ENCODE peak calls at places on chromosomes 6 and 20, in eight cellular contexts. U is stomach, Z is tibial artery, M is AG04449, H is endothelial cell, F is progenitor cell of endocrine pancreas, I is fibroblast of the aortic adventitia, Q is WTC11. L is an unnamed sample.

GRCh38 chr6:4055420-4056041 is 23.4 kb downstream of the FAM217A start:
- DNase-seq in M (peak), Z (no peak), F (no peak), H (no peak), I (peak), U (peak), Q (no peak), L (no peak)

GRCh38 chr20:44400671-44401051 is 45.2 kb downstream of the HNF4A start:
- DNase-seq in Q (no peak), M (no peak), F (no peak), H (no peak), Z (no peak), I (no peak), U (no peak), L (no peak)

GRCh38 chr6:3825331-3825831 is 23.8 kb upstream of the FAM50B start:
- DNase-seq in H (peak), F (no peak), U (peak), Q (peak), I (peak), Z (peak), M (no peak), L (no peak)

GRCh38 chr20:15031546-15032351 is 694.3 kb upstream of the FLRT3 start:
- DNase-seq in Q (no peak), Z (no peak), F (no peak), H (no peak), M (no peak), I (no peak), U (no peak), L (no peak)

GRCh38 chr6:45676376-45676775 is 298.6 kb upstream of the SUPT3H start:
- DNase-seq in Q (no peak), M (no peak), H (no peak), Z (no peak), I (no peak), F (no peak), U (no peak), L (no peak)

GRCh38 chr6:97963148-97963680 is 680.2 kb upstream of the MMS22L start:
- DNase-seq in M (no peak), Q (no peak), Z (no peak), H (no peak), U (no peak), F (no peak), I (no peak), L (no peak)

GRCh38 chr20:61436674-61437279 is 184.7 kb downstream of the CDH4 start:
- DNase-seq in Z (peak), M (no peak), U (no peak), I (peak), F (peak), H (peak), Q (peak), L (no peak)

GRCh38 chr6:124613050-124613449 is 349.2 kb upstream of the RNF217 start:
- DNase-seq in F (no peak), U (no peak), H (no peak), Z (no peak), M (no peak), Q (no peak), I (no peak), L (no peak)

GRCh38 chr6:109166643-109167042 is 71.3 kb downstream of the CEP57L1 start:
- DNase-seq in U (no peak), F (no peak), H (no peak), Q (no peak), Z (no peak), M (no peak), I (no peak), L (no peak)

GRCh38 chr6:329888-330691 is 37.8 kb downstream of the DUSP22 start:
- DNase-seq in M (no peak), F (no peak), H (no peak), Z (no peak), U (no peak), I (no peak), Q (no peak), L (no peak)

GRCh38 chr20:43749734-43750294 is 23.0 kb upstream of the GTSF1L start:
- DNase-seq in M (no peak), H (peak), U (peak), Z (peak), Q (peak), F (peak), I (peak), L (peak)

GRCh38 chr6:138594749-138595148 is 95.5 kb upstream of the NHSL1 start:
- DNase-seq in U (no peak), I (no peak), Z (no peak), H (no peak), F (no peak), M (no peak), Q (no peak), L (no peak)

GRCh38 chr6:143140767-143141166 is 80.1 kb downstream of the AIG1 start:
- DNase-seq in M (no peak), U (no peak), H (no peak), Q (no peak), F (no peak), I (no peak), Z (no peak), L (no peak)

GRCh38 chr6:110646951-110647910 is 168.0 kb downstream of the CDK19 start:
- DNase-seq in U (no peak), F (no peak), H (no peak), Q (peak), I (no peak), M (no peak), Z (no peak), L (no peak)

GRCh38 chr6:138560130-138560850 is 61.0 kb upstream of the NHSL1 start:
- DNase-seq in Z (no peak), Q (no peak), U (no peak), F (no peak), M (no peak), I (no peak), H (no peak), L (no peak)

GRCh38 chr20:8223096-8223870 is 91.2 kb downstream of the PLCB1 start:
- DNase-seq in H (no peak), U (no peak), Z (no peak), F (no peak), M (peak), Q (no peak), I (peak), L (no peak)

GRCh38 chr6:45743028-45743615 is 272.5 kb downstream of the CLIC5 start:
- DNase-seq in F (no peak), Z (no peak), U (no peak), M (no peak), Q (no peak), H (no peak), I (no peak), L (no peak)

GRCh38 chr6:89348372-89348771 is 4.2 kb downstream of the UBE2J1 start:
- DNase-seq in Q (no peak), Z (no peak), I (peak), M (no peak), U (no peak), H (no peak), F (no peak), L (no peak)

GRCh38 chr6:28985396-28986164 is 19.5 kb downstream of the ZNF311 start:
- DNase-seq in F (peak), Q (peak), I (peak), H (peak), M (peak), Z (peak), U (peak), L (peak)

GRCh38 chr6:65706436-65706835 is 590 bp downstream of the EYS start:
- DNase-seq in M (no peak), Z (no peak), Q (no peak), U (no peak), H (no peak), F (no peak), I (no peak), L (no peak)

GRCh38 chr20:23058240-23058639 is 8.8 kb upstream of the THBD start:
- DNase-seq in U (no peak), H (no peak), F (no peak), Q (no peak), Z (no peak), M (no peak), I (no peak), L (no peak)
- TF ChIP-seq CTCF in U (no peak), H (no peak), F (no peak), Q (no peak), Z (no peak), M (no peak), I (no peak), L (no peak)

GRCh38 chr20:36732456-36732855 is 13.4 kb downstream of the NDRG3 start:
- DNase-seq in Q (no peak), H (no peak), M (no peak), I (no peak), F (no peak), U (no peak), Z (no peak), L (no peak)

GRCh38 chr20:36726168-36726567 is 19.7 kb downstream of the NDRG3 start:
- DNase-seq in Q (no peak), M (no peak), I (peak), H (no peak), Z (no peak), F (no peak), U (no peak), L (no peak)

DNA sequence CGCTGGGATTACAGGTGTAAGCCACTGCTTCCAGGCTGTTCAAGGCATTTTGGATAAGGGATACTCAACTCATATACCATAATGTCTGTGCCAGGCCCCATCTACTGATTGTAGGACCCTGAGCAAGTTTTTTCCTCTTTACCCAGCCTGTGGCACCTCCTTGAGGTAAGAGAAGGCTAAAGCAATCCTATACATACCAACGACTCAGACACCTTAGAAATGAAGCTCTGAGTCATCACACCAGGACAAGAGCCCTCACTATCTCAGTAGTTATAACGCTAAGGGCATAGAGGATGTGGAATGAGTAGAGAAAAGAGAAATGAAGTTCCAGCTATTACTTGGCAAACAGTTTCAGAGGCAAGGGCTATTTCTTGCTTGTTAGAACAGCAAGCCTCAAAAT is 16.9 kb downstream of the NDRG3 start:
- DNase-seq in Z (no peak), I (peak), F (no peak), H (no peak), U (no peak), M (no peak), Q (no peak), L (no peak)
- TF ChIP-seq CTCF in Z (no peak), I (no peak), F (no peak), H (no peak), U (no peak), M (no peak), Q (no peak), L (peak)

GRCh38 chr6:159084493-159085091 is 39.8 kb upstream of the TAGAP start:
- DNase-seq in H (no peak), I (peak), Q (no peak), M (peak), F (no peak), Z (no peak), U (no peak), L (no peak)

GRCh38 chr6:159082039-159082815 is 37.4 kb upstream of the TAGAP start:
- DNase-seq in Z (no peak), M (no peak), I (no peak), F (no peak), H (no peak), Q (no peak), U (no peak), L (no peak)

GRCh38 chr6:159080217-159080976 is 35.6 kb upstream of the TAGAP start:
- DNase-seq in H (no peak), Z (no peak), Q (no peak), M (no peak), U (no peak), I (no peak), F (no peak), L (no peak)

GRCh38 chr6:159085396-159085895 is 40.7 kb upstream of the TAGAP start:
- DNase-seq in H (no peak), Q (no peak), U (no peak), Z (no peak), M (no peak), I (no peak), F (no peak), L (no peak)

GRCh38 chr6:159083146-159083545 is 38.4 kb upstream of the TAGAP start:
- DNase-seq in F (no peak), Z (no peak), M (no peak), I (no peak), U (no peak), H (no peak), Q (no peak), L (no peak)
- TF ChIP-seq CTCF in F (no peak), Z (no peak), M (no peak), I (no peak), U (no peak), H (no peak), Q (no peak), L (no peak)

GRCh38 chr6:135439549-135439948 is 58.0 kb downstream of the AHI1 start:
- DNase-seq in F (no peak), Q (no peak), I (no peak), Z (no peak), H (no peak), M (no peak), U (no peak), L (no peak)

GRCh38 chr6:135440087-135440792 is 57.3 kb downstream of the AHI1 start:
- DNase-seq in M (no peak), U (no peak), I (no peak), H (no peak), Z (no peak), F (no peak), Q (no peak), L (no peak)

GRCh38 chr6:135434095-135434494 is 63.4 kb downstream of the AHI1 start:
- DNase-seq in I (no peak), F (no peak), H (no peak), U (no peak), Z (no peak), Q (no peak), M (no peak), L (no peak)

GRCh38 chr6:135438907-135439535 is 58.5 kb downstream of the AHI1 start:
- DNase-seq in M (no peak), U (no peak), Z (no peak), Q (no peak), I (peak), F (no peak), H (no peak), L (no peak)
- TF ChIP-seq CTCF in M (peak), U (no peak), Z (no peak), Q (no peak), I (peak), F (peak), H (peak), L (peak)

DNA sequence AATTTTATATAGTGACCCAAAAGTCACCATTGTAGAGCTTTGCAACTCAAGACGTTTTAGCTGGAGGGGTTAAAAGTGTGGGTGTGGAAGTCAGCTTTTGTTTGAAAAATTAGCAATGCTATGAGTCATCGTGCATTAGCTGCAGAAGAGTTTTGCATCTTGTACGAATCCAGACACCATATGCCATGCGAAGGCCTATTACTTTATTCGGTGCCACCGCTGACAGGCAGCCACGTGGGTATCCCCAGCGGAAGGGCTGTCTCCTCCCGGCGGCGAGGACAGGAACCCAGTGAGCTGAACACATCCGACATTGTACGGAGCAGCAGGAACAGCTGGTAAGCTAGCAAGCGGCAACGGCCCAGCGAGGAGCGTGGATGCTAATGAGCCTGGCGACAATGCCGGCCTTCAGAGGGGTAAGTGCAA is 84.4 kb downstream of the INSM1 start:
- DNase-seq in Z (no peak), F (no peak), H (peak), M (peak), U (peak), I (peak), Q (peak), L (no peak)
- TF ChIP-seq CTCF in Z (no peak), F (no peak), H (no peak), M (no peak), U (no peak), I (no peak), Q (no peak), L (peak)